ENCODE peak calls at places on chromosomes 3 and 15, in five cellular contexts. H is mesothelial cell of epicardium; M is MM.1S; T is RWPE1; G is CD8-positive, alpha-beta T cell. X is an unnamed sample.

GRCh38 chr3:72487078-72487765 is 361.0 kb downstream of the SHQ1 start:
- DNase-seq in H (peak; percentile 33), M (no peak), T (peak; percentile 57), G (no peak), X (peak; percentile 20)

GRCh38 chr3:134330895-134331810 is 43.1 kb downstream of the AMOTL2 start:
- DNase-seq in H (no peak), M (no peak), T (peak; percentile 86), G (no peak), X (no peak)

GRCh38 chr15:82045179-82045891 is 483 bp downstream of the MEX3B start:
- DNase-seq in H (peak; percentile 34), M (peak; percentile 38), T (peak; percentile 33), G (peak; percentile 51), X (peak; percentile 56)

GRCh38 chr3:160739079-160739478 is 17.0 kb upstream of the PPM1L start:
- DNase-seq in H (no peak), M (no peak), T (no peak), G (no peak), X (no peak)

GRCh38 chr3:157201648-157202278 is 41.8 kb upstream of the CCNL1 start:
- DNase-seq in H (no peak), M (peak; percentile 81), T (peak; percentile 61), G (no peak), X (peak; percentile 55)

GRCh38 chr15:75149911-75150709 is 51.6 kb upstream of the C15orf39 start:
- DNase-seq in H (no peak), M (no peak), T (peak; percentile 66), G (no peak), X (no peak)

GRCh38 chr3:73490453-73491311 is 134.1 kb downstream of the PDZRN3 start:
- DNase-seq in H (no peak), M (no peak), T (no peak), G (no peak), X (no peak)

GRCh38 chr3:171810278-171811058 is at the start of gene PLD1:
- DNase-seq in H (peak; percentile 58), M (peak; percentile 86), T (peak; percentile 79), G (peak; percentile 57), X (peak; percentile 78)

GRCh38 chr15:84749111-84749991 is 959 bp downstream of the ZNF592 start:
- DNase-seq in H (no peak), M (peak; percentile 33), T (peak; percentile 18), G (peak; percentile 62), X (no peak)

GRCh38 chr3:95327478-95327877 is 1264.6 kb downstream of the NSUN3 start:
- DNase-seq in H (no peak), M (no peak), T (no peak), G (no peak), X (no peak)

GRCh38 chr3:139308156-139309017 is 35.4 kb upstream of the MRPS22 start:
- DNase-seq in H (no peak), M (no peak), T (no peak), G (no peak), X (no peak)

GRCh38 chr15:71011503-71012155 is 103.6 kb upstream of the THSD4 start:
- DNase-seq in H (no peak), M (peak; percentile 23), T (peak; percentile 57), G (no peak), X (no peak)

GRCh38 chr3:12175844-12176453 is 17.2 kb upstream of the TIMP4 start:
- DNase-seq in H (no peak), M (peak; percentile 27), T (peak; percentile 36), G (peak; percentile 51), X (peak; percentile 63)

GRCh38 chr3:155233213-155233612 is 60.3 kb downstream of the STRIT1 start:
- DNase-seq in H (no peak), M (no peak), T (peak; percentile 14), G (no peak), X (no peak)

GRCh38 chr3:198062068-198062465 is 102.0 kb downstream of the LMLN start:
- DNase-seq in H (no peak), M (no peak), T (no peak), G (no peak), X (no peak)

GRCh38 chr3:128322030-128323022 is 144.4 kb downstream of the DNAJB8 start:
- DNase-seq in H (no peak), M (peak; percentile 11), T (no peak), G (peak; percentile 83), X (peak; percentile 38)

GRCh38 chr3:81452406-81452805 is 309.0 kb downstream of the GBE1 start:
- DNase-seq in H (no peak), M (no peak), T (no peak), G (no peak), X (no peak)

GRCh38 chr3:169604568-169604967 is 58.9 kb downstream of the MECOM start:
- DNase-seq in H (no peak), M (no peak), T (no peak), G (no peak), X (no peak)
- TF ChIP-seq CTCF in H (no peak), M (peak; percentile 47), T (no peak), G (no peak), X (peak; percentile 14)

GRCh38 chr3:50215529-50215928 is 10.5 kb downstream of the SLC38A3 start:
- DNase-seq in H (no peak), M (no peak), T (no peak), G (no peak), X (no peak)

GRCh38 chr3:50218448-50218847 is 13.4 kb downstream of the SLC38A3 start:
- DNase-seq in H (no peak), M (no peak), T (no peak), G (no peak), X (no peak)

GRCh38 chr3:50219285-50219684 is 14.2 kb downstream of the SLC38A3 start:
- DNase-seq in H (no peak), M (no peak), T (no peak), G (no peak), X (no peak)

GRCh38 chr3:50220109-50220508 is 15.0 kb downstream of the SLC38A3 start:
- DNase-seq in H (no peak), M (no peak), T (no peak), G (no peak), X (no peak)

DNA sequence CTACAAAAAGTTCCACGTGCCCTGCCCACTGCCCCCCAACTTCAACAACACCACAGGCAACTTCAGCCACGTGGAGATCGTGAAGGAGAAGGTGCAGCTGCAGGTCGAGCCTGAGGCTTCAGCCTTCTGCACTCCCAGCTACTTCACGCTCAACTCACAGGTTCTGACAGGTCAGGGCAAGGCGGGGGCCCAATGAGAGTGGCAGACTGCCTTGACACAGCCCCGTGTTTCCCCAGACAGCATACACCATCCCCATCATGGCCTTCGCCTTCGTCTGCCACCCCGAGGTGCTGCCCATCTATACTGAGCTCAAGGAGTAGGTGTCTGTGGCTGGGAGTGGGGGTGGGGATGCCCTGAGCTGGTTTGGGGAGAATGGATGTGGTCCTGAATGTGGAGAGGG is 12.6 kb downstream of the SLC38A3 start:
- DNase-seq in H (no peak), M (no peak), T (no peak), G (no peak), X (no peak)
- TF ChIP-seq CTCF in H (no peak), M (no peak), T (no peak), G (no peak), X (no peak)

GRCh38 chr15:45091161-45091560 is 22.8 kb downstream of the DUOX2 start:
- DNase-seq in H (no peak), M (no peak), T (no peak), G (no peak), X (no peak)

GRCh38 chr15:45088801-45089711 is 24.9 kb downstream of the DUOX2 start:
- DNase-seq in H (no peak), M (no peak), T (no peak), G (no peak), X (no peak)

GRCh38 chr15:45089712-45090373 is 24.1 kb downstream of the DUOX2 start:
- DNase-seq in H (no peak), M (no peak), T (no peak), G (no peak), X (no peak)

GRCh38 chr15:45084163-45084562 is 29.8 kb downstream of the DUOX2 start:
- DNase-seq in H (no peak), M (no peak), T (no peak), G (no peak), X (no peak)

GRCh38 chr15:45087513-45087912 is 26.5 kb downstream of the DUOX2 start:
- DNase-seq in H (no peak), M (no peak), T (no peak), G (no peak), X (no peak)
- TF ChIP-seq CTCF in H (no peak), M (peak; percentile 14), T (no peak), G (no peak), X (no peak)

GRCh38 chr15:55106155-55106554 is 90.6 kb downstream of the RSL24D1 start:
- DNase-seq in H (no peak), M (no peak), T (no peak), G (no peak), X (no peak)

GRCh38 chr15:55108448-55108847 is 88.3 kb downstream of the RSL24D1 start:
- DNase-seq in H (no peak), M (no peak), T (no peak), G (no peak), X (no peak)

GRCh38 chr15:55108858-55109518 is 87.8 kb downstream of the RSL24D1 start:
- DNase-seq in H (peak; percentile 41), M (peak; percentile 76), T (peak; percentile 59), G (peak; percentile 51), X (peak; percentile 44)

DNA sequence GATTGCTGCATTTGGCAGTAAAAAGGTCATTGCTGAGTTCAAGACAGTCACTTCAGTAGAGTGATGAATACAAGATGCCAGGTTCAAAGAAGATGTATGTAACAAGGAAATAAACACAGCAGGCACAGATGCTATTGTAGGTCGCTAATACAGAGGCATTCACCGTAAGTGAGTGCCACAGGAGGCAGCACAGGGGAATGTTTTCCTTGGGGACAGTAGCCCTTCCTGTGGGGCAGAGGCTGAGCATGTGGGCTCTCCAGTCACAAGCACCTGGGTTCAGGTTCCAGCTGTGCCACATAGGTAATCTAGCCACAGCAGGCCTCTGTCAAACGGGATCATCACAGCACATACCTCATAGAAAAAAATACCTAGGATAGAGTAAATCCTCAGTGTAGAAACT is 86.3 kb downstream of the RSL24D1 start:
- DNase-seq in H (no peak), M (peak; percentile 12), T (no peak), G (no peak), X (no peak)
- TF ChIP-seq CTCF in H (no peak), M (no peak), T (no peak), G (no peak), X (no peak)

DNA sequence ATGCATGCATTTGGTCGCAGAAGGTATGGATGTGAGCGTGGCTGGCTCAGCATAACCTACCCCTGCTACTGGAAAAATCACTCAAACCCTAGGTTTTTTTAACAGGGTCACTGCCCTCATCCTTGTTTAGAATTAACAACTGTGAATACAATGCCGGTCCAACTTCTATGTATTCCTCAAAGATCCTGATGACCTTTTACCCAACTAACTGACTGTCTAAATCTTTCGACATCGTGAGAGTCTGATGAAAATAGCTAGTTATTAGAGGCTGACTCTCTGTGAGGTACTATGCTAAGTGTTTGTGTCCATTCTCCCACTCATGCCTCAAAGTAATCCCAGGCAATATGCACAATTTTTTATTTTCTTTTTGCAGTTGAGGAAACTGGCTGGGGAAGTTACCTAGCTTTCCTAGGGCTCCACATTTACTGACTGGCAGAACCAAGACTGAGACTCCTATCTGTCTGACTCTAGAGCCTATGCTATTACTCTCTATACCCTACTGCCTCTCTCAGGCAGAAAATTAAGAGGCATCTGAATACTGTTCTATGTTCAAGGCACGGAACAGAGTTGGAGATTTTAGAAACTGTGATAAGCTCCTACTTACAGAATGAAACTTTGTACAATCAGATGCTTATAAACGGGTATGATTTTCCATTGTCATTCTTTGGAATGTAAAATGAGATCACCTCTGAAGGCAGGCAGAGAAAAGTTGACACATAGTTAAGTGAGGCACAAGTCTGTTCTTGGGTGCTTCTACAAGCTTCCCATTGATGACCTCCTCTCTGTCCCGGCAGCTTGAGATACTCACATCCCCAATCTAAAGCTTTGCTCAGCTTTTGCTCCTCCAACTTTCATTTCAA is 56.4 kb downstream of the FILIP1L start:
- DNase-seq in H (no peak), M (no peak), T (no peak), G (no peak), X (no peak)
- TF ChIP-seq CTCF in H (no peak), M (no peak), T (no peak), G (no peak), X (no peak)